ENCODE peak calls at places on chromosomes 12 and 14, in five cellular contexts. V, J, K, D and X are unnamed samples.

GRCh38 chr12:114770323-114770722 is 86.3 kb upstream of the TBX3 start:
- DNase-seq in V (no peak), J (no peak), K (no peak), D (no peak), X (no peak)

GRCh38 chr14:99095369-99095768 is 176.6 kb downstream of the BCL11B start:
- DNase-seq in V (no peak), J (no peak), K (no peak), D (no peak), X (no peak)

GRCh38 chr14:102426796-102427195 is 64.1 kb downstream of the TECPR2 start:
- DNase-seq in V (no peak), J (no peak), K (no peak), D (no peak), X (no peak)

GRCh38 chr14:101194356-101195308 is 291.1 kb upstream of the RTL1 start:
- DNase-seq in V (no peak), J (no peak), K (peak; percentile 67), D (no peak), X (no peak)

GRCh38 chr12:120194534-120195395 is at the start of gene GCN1:
- DNase-seq in V (peak; percentile 76), J (peak; percentile 87), K (peak; percentile 96), D (peak; percentile 47), X (peak; percentile 80)

GRCh38 chr12:57190037-57190436 is 26.6 kb upstream of the NXPH4 start:
- DNase-seq in V (no peak), J (no peak), K (no peak), D (no peak), X (no peak)

GRCh38 chr12:10673660-10674384 is at the start of gene STYK1:
- DNase-seq in V (peak; percentile 72), J (peak; percentile 21), K (peak; percentile 87), D (peak; percentile 81), X (peak; percentile 48)

GRCh38 chr12:51925400-51926063 is 18.2 kb downstream of the ACVRL1 start:
- DNase-seq in V (no peak), J (no peak), K (no peak), D (no peak), X (no peak)

GRCh38 chr12:124002021-124002640 is 29.1 kb downstream of the ZNF664 start:
- DNase-seq in V (no peak), J (no peak), K (no peak), D (no peak), X (no peak)

GRCh38 chr14:64541971-64542838 is 1.7 kb downstream of the HSPA2 start:
- DNase-seq in V (no peak), J (peak; percentile 27), K (peak; percentile 76), D (no peak), X (no peak)

GRCh38 chr12:16385779-16386646 is 38.6 kb downstream of the MGST1 start:
- DNase-seq in V (peak; percentile 21), J (no peak), K (no peak), D (no peak), X (peak; percentile 1)

GRCh38 chr14:96077983-96078686 is 39.0 kb downstream of the C14orf132 start:
- DNase-seq in V (no peak), J (no peak), K (peak; percentile 18), D (no peak), X (no peak)

GRCh38 chr14:64082837-64083236 is 211.3 kb downstream of the ESR2 start:
- DNase-seq in V (no peak), J (peak; percentile 39), K (no peak), D (no peak), X (no peak)

GRCh38 chr14:99156026-99156425 is 116.0 kb downstream of the BCL11B start:
- DNase-seq in V (no peak), J (no peak), K (no peak), D (no peak), X (no peak)

GRCh38 chr12:89417246-89417977 is 65.1 kb upstream of the DUSP6 start:
- DNase-seq in V (no peak), J (no peak), K (no peak), D (no peak), X (no peak)

GRCh38 chr12:43836455-43836989 is 641 bp downstream of the TMEM117 start:
- DNase-seq in V (peak; percentile 48), J (no peak), K (no peak), D (no peak), X (no peak)

GRCh38 chr12:110582286-110583136 is 607 bp downstream of the PPTC7 start:
- DNase-seq in V (no peak), J (peak; percentile 66), K (peak; percentile 95), D (no peak), X (peak; percentile 35)

GRCh38 chr14:68359862-68360552 is 432.9 kb downstream of the ZFP36L1 start:
- DNase-seq in V (peak; percentile 22), J (peak; percentile 49), K (no peak), D (peak; percentile 37), X (no peak)

GRCh38 chr14:55054098-55054497 is 2.7 kb downstream of the MAPK1IP1L start:
- DNase-seq in V (no peak), J (no peak), K (no peak), D (no peak), X (no peak)

GRCh38 chr14:50875359-50876090 is 3.7 kb downstream of the ABHD12B start:
- DNase-seq in V (no peak), J (no peak), K (no peak), D (no peak), X (peak; percentile 42)

GRCh38 chr14:75295491-75296338 is 17.1 kb downstream of the FOS start:
- DNase-seq in V (peak; percentile 81), J (peak; percentile 83), K (peak; percentile 93), D (no peak), X (peak; percentile 51)
- TF ChIP-seq POLR2A in V (no peak), J (no peak), K (no peak), D (no peak), X (no peak)

GRCh38 chr12:6444704-6445688 is at the start of gene CD27:
- DNase-seq in V (no peak), J (no peak), K (no peak), D (no peak), X (no peak)
- TF ChIP-seq POLR2A in V (no peak), J (no peak), K (peak; percentile 5), D (no peak), X (no peak)

DNA sequence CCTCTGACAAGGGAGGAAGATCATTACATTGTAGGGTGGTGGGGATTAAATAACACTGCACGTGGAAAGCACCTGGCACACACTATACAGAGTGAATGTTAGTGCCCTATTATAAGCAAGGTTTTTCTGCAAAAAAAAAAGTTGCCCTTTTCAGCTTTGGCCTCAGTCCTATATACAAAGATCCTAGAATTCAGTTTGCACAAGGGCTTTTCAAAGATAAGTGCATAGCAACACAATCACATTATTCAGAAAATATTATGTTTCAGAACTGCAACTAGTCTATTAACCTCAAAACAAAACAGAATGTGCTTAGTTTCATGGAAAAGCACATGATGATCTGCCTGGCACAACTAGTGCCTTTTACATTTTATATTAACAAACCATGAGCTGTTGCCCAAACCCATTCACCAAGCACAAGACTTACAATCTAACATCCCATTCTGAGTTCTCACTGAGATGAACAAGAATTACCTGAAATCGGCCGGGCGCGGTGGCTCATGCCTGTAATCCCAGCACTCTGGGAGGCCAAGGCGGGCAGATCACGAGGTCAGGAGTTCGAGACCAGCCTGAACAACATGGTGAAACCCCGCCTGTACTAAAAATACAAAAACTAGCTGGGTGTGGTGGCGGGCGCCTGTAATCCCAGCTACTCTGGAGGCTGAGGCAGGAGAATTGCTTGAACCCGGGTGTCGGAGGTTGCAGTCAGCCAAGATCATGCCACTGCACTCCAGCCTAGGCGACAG is 1.8 kb downstream of the TM7SF3 start:
- DNase-seq in V (no peak), J (no peak), K (no peak), D (no peak), X (no peak)
- TF ChIP-seq POLR2A in V (no peak), J (no peak), K (no peak), D (no peak), X (no peak)

DNA sequence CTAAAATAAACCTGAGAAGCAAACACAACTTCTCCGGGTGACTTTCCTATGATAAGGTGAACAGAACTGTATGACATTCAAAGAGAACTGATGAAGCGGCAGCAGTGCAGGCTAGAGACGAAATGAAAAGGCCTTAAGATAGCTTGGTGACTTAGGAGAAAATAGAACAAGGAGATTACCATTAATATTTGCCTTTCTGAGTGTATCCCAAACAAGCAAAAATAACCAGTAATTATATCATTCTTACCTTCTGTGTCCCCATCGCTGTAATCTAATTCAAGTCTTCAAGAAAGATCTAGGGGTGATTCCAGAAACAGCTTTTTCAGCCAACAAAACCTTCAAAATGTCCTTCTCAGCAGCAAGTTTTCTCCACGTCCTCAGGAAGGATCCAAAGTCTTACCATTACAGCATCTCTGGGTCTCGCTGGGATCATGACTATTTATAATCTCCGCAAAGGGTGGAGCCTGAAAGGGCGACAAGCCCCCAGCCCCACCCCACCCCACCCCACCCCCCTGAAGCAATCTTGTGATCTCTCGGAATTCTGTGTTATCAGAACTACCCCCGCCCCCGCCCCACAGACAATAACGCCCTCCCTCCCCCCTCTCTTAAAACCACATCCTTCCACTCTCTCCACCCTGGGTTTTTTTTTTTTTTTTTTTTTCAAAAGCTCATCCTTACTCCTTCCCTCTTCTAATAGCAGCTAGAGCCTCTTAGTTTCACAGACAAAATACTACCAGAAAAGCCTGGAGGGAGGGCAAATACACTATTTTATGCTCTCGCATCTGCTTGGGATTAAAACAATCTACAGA is at the start of gene SLC2A3:
- DNase-seq in V (peak; percentile 38), J (peak; percentile 42), K (no peak), D (no peak), X (peak; percentile 47)
- TF ChIP-seq POLR2A in V (peak; percentile 30), J (peak; percentile 65), K (peak; percentile 91), D (no peak), X (peak; percentile 98)

DNA sequence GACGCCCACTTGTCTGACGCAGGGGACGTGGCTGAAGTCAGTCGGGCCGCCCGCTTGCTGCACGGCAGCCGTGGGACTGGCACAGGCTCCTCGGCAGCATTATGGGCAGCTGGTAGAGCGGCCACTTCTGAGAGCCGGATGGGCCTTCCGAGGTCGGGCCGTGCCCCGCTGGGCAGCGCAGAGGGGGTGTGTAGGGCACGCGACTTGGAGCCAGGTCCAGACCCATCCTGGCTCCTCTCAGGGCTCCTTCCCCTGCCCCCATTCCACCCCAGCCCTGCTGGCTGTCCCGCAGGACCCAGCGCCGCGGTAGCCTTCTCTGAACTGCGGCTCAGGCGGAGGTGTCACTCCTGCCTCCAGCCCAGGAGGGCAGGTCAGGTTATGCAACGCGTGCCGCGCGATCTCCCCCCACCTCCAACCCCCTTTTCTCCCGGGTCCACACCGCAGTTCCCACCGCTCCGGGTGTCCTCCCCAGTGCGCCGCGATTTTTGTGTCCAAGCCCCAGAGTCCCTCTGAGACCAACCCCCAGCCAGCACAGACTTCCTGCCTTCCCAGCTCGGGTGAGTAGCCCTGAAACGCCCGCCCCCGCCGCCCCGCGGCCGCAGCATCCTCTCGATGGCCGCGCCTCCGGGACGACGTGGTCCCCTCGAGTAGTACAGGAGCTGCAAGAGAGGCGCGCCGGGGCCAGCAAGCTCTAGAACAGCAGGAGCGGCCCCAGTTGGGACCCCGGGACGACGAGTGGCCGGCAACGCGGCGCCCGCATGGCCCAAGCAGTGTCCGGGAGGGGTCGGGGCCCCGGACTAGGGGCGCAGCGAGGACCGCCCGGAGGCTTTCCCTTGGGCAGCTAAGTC is 41.1 kb upstream of the CAPRIN2 start:
- DNase-seq in V (peak; percentile 77), J (peak; percentile 47), K (peak; percentile 88), D (peak; percentile 64), X (peak; percentile 60)
- TF ChIP-seq POLR2A in V (peak; percentile 55), J (no peak), K (no peak), D (peak; percentile 43), X (no peak)

GRCh38 chr14:73995977-73996378 is 23.1 kb downstream of the ENTPD5 start:
- DNase-seq in V (no peak), J (no peak), K (no peak), D (no peak), X (no peak)
- TF ChIP-seq POLR2A in V (no peak), J (no peak), K (no peak), D (no peak), X (no peak)